ENCODE peak calls at places on chromosomes 3 and 15, in nine cellular contexts. O is aorta, V is MCF 10A, W is K562, C is DMS153, E is GM12865, M is GM23248, R is fibroblast of mammary gland, K is activated T-cell treated with anti-CD3 and anti-CD28 coated beads for 1 hour. H is an unnamed sample.

GRCh38 chr15:64461577-64462162 is 1.3 kb downstream of the ZNF609 start:
- DNase-seq in W (peak; percentile 49), K (no peak), O (no peak), E (peak; percentile 70), R (no peak), M (peak; percentile 56), C (no peak), V (no peak), H (no peak)

GRCh38 chr15:25790003-25790660 is 73.0 kb downstream of the ATP10A start:
- DNase-seq in C (no peak), K (no peak), V (no peak), R (peak; percentile 97), W (no peak), O (no peak), E (peak; percentile 30), M (peak; percentile 98), H (no peak)

GRCh38 chr3:72134989-72135451 is 350.1 kb upstream of the PROK2 start:
- DNase-seq in M (no peak), W (no peak), V (no peak), O (no peak), C (no peak), R (no peak), E (peak; percentile 37), K (no peak), H (no peak)

GRCh38 chr3:4633078-4634004 is 140.2 kb downstream of the ITPR1 start:
- DNase-seq in V (peak; percentile 63), K (no peak), C (no peak), W (peak; percentile 38), R (peak; percentile 73), M (peak; percentile 74), E (peak; percentile 58), O (no peak), H (peak; percentile 42)

GRCh38 chr15:40217166-40217785 is 21.6 kb upstream of the PAK6 start:
- DNase-seq in C (no peak), K (no peak), V (peak; percentile 70), R (peak; percentile 65), E (peak; percentile 84), M (peak; percentile 70), O (no peak), W (peak; percentile 70), H (no peak)

GRCh38 chr3:125039041-125039896 is 16.5 kb downstream of the HEG1 start:
- DNase-seq in M (no peak), E (no peak), K (no peak), O (no peak), R (no peak), V (no peak), C (no peak), W (no peak), H (no peak)

GRCh38 chr3:45773714-45774449 is 22.5 kb downstream of the SLC6A20 start:
- DNase-seq in K (no peak), O (no peak), M (no peak), E (no peak), W (no peak), C (no peak), V (no peak), R (no peak), H (no peak)

GRCh38 chr15:90362936-90363212 is 10.8 kb downstream of the ZNF774 start:
- DNase-seq in W (no peak), V (peak; percentile 67), O (no peak), E (no peak), R (peak; percentile 92), M (peak; percentile 97), K (no peak), C (no peak), H (peak; percentile 44)

GRCh38 chr3:123286308-123287023 is 84.7 kb downstream of the SEC22A start:
- DNase-seq in E (peak; percentile 65), M (peak; percentile 83), C (no peak), V (peak; percentile 73), O (no peak), R (peak; percentile 65), K (no peak), W (peak; percentile 61), H (peak; percentile 23)

GRCh38 chr15:62472616-62473299 is 307.7 kb upstream of the C2CD4B start:
- DNase-seq in W (no peak), E (peak; percentile 6), V (peak; percentile 25), C (no peak), O (peak; percentile 68), K (no peak), M (peak; percentile 18), R (no peak), H (no peak)

GRCh38 chr3:9803494-9803893 is 6.6 kb upstream of the TTLL3 start:
- DNase-seq in V (no peak), C (no peak), W (no peak), O (no peak), E (no peak), R (peak; percentile 33), K (no peak), M (no peak), H (no peak)

GRCh38 chr15:64019764-64020163 is 26.5 kb downstream of the DAPK2 start:
- DNase-seq in K (no peak), V (no peak), C (peak; percentile 74), O (no peak), M (peak; percentile 76), E (peak; percentile 70), W (no peak), R (no peak), H (no peak)

GRCh38 chr15:69443032-69443611 is 9.5 kb upstream of the RPLP1 start:
- DNase-seq in C (no peak), O (no peak), E (peak; percentile 42), M (no peak), R (no peak), V (no peak), K (no peak), W (no peak), H (no peak)

GRCh38 chr3:105662326-105662725 is 206.5 kb downstream of the CBLB start:
- DNase-seq in V (no peak), K (no peak), M (peak; percentile 27), R (no peak), O (no peak), C (no peak), E (no peak), W (no peak), H (no peak)

GRCh38 chr3:72282918-72283317 is 498.0 kb upstream of the PROK2 start:
- DNase-seq in K (no peak), V (no peak), R (no peak), C (no peak), M (no peak), O (no peak), W (no peak), E (no peak), H (no peak)

GRCh38 chr3:141383555-141384129 is 15.3 kb downstream of the ZBTB38 start:
- DNase-seq in M (peak; percentile 79), C (no peak), O (no peak), R (peak; percentile 66), V (no peak), W (no peak), K (no peak), E (peak; percentile 61), H (no peak)